ENCODE peak calls at places on chromosomes 3 and 15, in five cellular contexts. J is testis, Z is ovary, E is IMR-90, D is uterus. K is an unnamed sample.

GRCh38 chr3:45793482-45794176 is 2.7 kb downstream of the SLC6A20 start:
- DNase-seq in Z (no peak), D (no peak), E (no peak), J (no peak), K (no peak)

GRCh38 chr15:87562203-87562602 is 694.3 kb downstream of the NTRK3 start:
- DNase-seq in Z (no peak), D (no peak), E (no peak), J (no peak), K (no peak)

GRCh38 chr15:39404767-39405173 is 176.1 kb upstream of the THBS1 start:
- DNase-seq in D (no peak), Z (no peak), J (no peak), E (peak; percentile 95), K (peak; percentile 23)

GRCh38 chr15:29031502-29032228 is 145.9 kb downstream of the APBA2 start:
- DNase-seq in J (no peak), E (no peak), Z (no peak), D (no peak), K (no peak)

GRCh38 chr3:158121295-158121694 is 11.4 kb downstream of the RSRC1 start:
- DNase-seq in Z (no peak), D (no peak), J (no peak), E (no peak), K (no peak)

GRCh38 chr3:139715736-139716135 is 38.0 kb upstream of the NMNAT3 start:
- DNase-seq in Z (no peak), E (no peak), D (no peak), J (no peak), K (no peak)

GRCh38 chr3:179181021-179181472 is 32.9 kb downstream of the PIK3CA start:
- DNase-seq in D (no peak), E (peak; percentile 63), J (no peak), Z (no peak), K (peak; percentile 30)

GRCh38 chr3:77038468-77038927 is 1.4 kb upstream of the ROBO2 start:
- DNase-seq in E (peak; percentile 85), D (peak; percentile 62), J (peak; percentile 92), Z (peak; percentile 80), K (peak; percentile 60)

GRCh38 chr3:43287514-43287913 is 1.2 kb downstream of the SNRK start:
- DNase-seq in J (no peak), Z (no peak), D (no peak), E (peak; percentile 5), K (no peak)

GRCh38 chr15:66456211-66456610 is 41.4 kb downstream of the SNAPC5 start:
- DNase-seq in D (no peak), Z (no peak), J (no peak), E (peak; percentile 34), K (no peak)

GRCh38 chr15:90300988-90301715 is 35.7 kb downstream of the NGRN start:
- DNase-seq in J (peak; percentile 80), E (peak; percentile 25), D (peak; percentile 43), Z (peak; percentile 55), K (peak; percentile 70)

GRCh38 chr15:41979493-41980266 is 7.3 kb upstream of the EHD4 start:
- DNase-seq in Z (no peak), E (no peak), J (no peak), D (no peak), K (peak; percentile 42)

GRCh38 chr3:11391172-11391879 is 119.1 kb downstream of the ATG7 start:
- DNase-seq in D (no peak), E (no peak), J (no peak), Z (no peak), K (no peak)

GRCh38 chr15:58952751-58953150 is 19.3 kb upstream of the SLTM start:
- DNase-seq in D (no peak), J (no peak), E (peak; percentile 52), Z (no peak), K (no peak)

GRCh38 chr3:187745201-187746058 is at the start of gene BCL6:
- DNase-seq in D (peak; percentile 96), J (peak; percentile 96), Z (peak; percentile 96), E (peak; percentile 99), K (peak; percentile 99)
- TF ChIP-seq POLR2A in D (peak; percentile 97), J (peak; percentile 98), Z (peak; percentile 93), E (peak; percentile 96), K (peak; percentile 84)

GRCh38 chr3:159765860-159766294 is 222.8 kb upstream of the IL12A start:
- DNase-seq in J (no peak), D (peak; percentile 69), Z (no peak), E (no peak), K (no peak)

GRCh38 chr3:159762981-159763465 is 225.6 kb upstream of the IL12A start:
- DNase-seq in Z (peak; percentile 56), J (peak; percentile 49), D (peak; percentile 82), E (peak; percentile 94), K (no peak)

GRCh38 chr3:159763466-159764210 is 225.0 kb upstream of the IL12A start:
- DNase-seq in Z (peak; percentile 58), E (peak; percentile 84), D (peak; percentile 85), J (peak; percentile 66), K (peak; percentile 7)

GRCh38 chr3:159765025-159765859 is 223.4 kb upstream of the IL12A start:
- DNase-seq in J (peak; percentile 30), Z (peak; percentile 70), D (peak; percentile 90), E (peak; percentile 98), K (no peak)

DNA sequence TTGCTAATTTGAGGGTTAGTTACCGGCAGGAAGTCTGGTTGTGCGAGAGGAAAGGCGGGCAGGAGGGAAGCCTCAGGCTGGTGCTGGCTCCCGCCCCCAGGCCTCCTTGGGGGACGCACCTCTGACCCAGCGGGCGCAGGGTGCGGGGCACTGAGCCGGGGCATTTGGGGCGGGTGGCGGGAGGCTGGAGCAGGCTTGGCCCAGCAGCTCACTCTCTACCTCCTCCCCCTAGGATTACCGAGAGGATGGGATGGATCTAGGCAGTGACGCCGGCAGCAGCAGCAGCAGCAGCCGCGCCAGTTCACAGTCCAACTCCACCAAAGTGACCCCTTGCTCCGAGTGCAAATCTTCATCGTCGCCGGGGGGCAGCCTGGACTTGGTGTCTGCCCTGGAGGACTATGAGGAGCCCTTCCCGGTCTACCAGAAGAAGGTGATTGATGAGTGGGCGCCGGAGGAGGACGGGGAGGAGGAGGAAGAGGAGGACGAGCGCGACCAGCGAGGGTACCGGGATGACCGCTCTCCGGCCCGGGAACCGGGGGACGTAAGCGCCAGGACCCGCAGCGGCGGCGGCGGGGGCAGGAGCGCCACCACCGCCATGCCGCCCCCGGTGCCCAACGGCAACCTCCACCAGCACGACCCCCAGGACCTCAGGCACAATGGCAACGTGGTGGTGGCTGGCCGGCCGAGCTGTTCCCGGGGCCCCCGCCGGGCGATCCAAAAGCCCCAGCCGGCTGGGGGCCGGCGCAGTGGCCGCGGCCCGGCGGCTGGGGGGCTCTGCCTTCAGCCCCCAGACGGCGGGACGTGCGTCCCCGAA is 224.2 kb upstream of the IL12A start:
- DNase-seq in J (peak; percentile 28), Z (peak; percentile 32), E (peak; percentile 76), D (no peak), K (no peak)
- TF ChIP-seq POLR2A in J (no peak), Z (no peak), E (peak; percentile 87), D (peak; percentile 22), K (no peak)

GRCh38 chr15:75578948-75579908 is at the start of gene PTPN9:
- DNase-seq in J (peak; percentile 88), E (peak; percentile 76), Z (peak; percentile 81), D (peak; percentile 79), K (peak; percentile 76)
- TF ChIP-seq POLR2A in J (no peak), E (peak; percentile 65), Z (peak; percentile 30), D (peak; percentile 55), K (no peak)

GRCh38 chr15:70098461-70099166 is 897 bp upstream of the TLE3 start:
- DNase-seq in D (peak; percentile 47), E (no peak), Z (peak; percentile 70), J (peak; percentile 61), K (peak; percentile 74)
- TF ChIP-seq POLR2A in D (no peak), E (no peak), Z (no peak), J (no peak), K (no peak)

GRCh38 chr3:194908432-194908966 is 222.8 kb downstream of the FAM43A start:
- DNase-seq in J (no peak), D (no peak), E (no peak), Z (no peak), K (no peak)

GRCh38 chr3:194910414-194910979 is 224.8 kb downstream of the FAM43A start:
- DNase-seq in J (no peak), D (no peak), E (no peak), Z (no peak), K (peak; percentile 6)

GRCh38 chr3:194908972-194909371 is 223.3 kb downstream of the FAM43A start:
- DNase-seq in D (no peak), Z (no peak), J (no peak), E (no peak), K (no peak)

GRCh38 chr3:194913281-194913680 is 227.6 kb downstream of the FAM43A start:
- DNase-seq in D (no peak), Z (no peak), E (no peak), J (no peak), K (no peak)
- TF ChIP-seq POLR2A in D (no peak), Z (no peak), E (no peak), J (no peak), K (no peak)

DNA sequence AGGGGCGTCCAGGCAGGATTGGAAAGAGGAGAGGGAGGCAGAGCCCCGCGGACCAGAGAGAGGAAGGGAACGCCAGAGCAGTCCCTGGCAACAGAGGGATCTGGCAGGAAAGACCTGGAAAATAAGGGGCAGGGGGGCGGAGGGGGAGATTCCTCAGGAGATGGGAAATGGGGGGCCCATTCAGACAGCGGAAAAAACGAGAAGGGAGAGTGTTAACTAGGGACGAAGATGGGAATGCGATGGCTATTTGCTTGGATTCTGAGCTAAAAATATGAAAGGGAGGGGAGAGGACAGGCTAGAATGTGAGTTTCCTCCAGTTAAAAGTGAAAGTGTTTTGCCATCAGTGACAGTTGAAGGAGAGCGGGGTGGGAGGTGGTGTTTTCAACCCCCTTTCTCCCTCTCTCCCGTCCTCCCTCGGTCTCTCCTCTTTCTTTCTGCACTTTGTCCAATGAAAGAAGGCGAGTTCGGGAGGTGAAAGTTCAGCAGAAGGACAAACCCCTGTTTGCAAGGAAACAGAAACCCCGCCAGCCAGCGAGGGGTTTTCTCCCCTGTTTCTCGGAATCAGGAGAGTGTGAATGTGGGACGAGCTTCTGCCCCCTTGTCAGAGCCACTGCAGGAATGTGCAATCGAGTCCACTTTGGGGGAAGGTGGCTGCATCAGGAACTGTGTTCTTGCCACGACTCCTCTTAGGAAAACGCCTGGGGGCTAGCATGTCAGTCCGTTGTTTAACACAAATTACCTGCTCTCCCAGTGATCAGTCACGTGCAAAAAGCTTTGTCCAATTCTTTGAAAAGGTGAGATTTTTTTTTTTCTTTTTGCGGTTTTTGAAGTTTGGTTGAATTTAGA is 911 bp upstream of the FOXP1 start:
- DNase-seq in J (peak; percentile 57), E (peak; percentile 61), D (peak; percentile 66), Z (peak; percentile 53), K (peak; percentile 78)
- TF ChIP-seq POLR2A in J (no peak), E (peak; percentile 7), D (peak; percentile 27), Z (no peak), K (peak; percentile 53)

GRCh38 chr15:63502843-63503738 is 1.3 kb upstream of the USP3 start:
- DNase-seq in J (peak; percentile 84), Z (peak; percentile 87), D (peak; percentile 90), E (peak; percentile 87), K (peak; percentile 76)
- TF ChIP-seq POLR2A in J (no peak), Z (peak; percentile 59), D (peak; percentile 42), E (no peak), K (no peak)